ENCODE peak calls at places on chromosomes 6 and 20, in five cellular contexts. One of them, this sample, is unnamed.

GRCh38 chr6:101386982-101387381 is 6.5 kb upstream of the GRIK2 start:
- DNase-seq in mesothelial cell of epicardium: no peak
- DNase-seq in nephron progenitor cell: no peak
- DNase-seq in stimulated activated CD8-positive, alpha-beta memory T cell treated with anti-CD3 and anti-CD28 coated beads, Interleukin-4, amount 100 ng/mL, for 48 hours: no peak
- DNase-seq in NCI-H146: no peak
- DNase-seq in this sample: no peak

GRCh38 chr6:75202676-75203131 is 3.1 kb downstream of the COL12A1 start:
- DNase-seq in NCI-H146: no peak
- DNase-seq in mesothelial cell of epicardium: no peak
- DNase-seq in stimulated activated CD8-positive, alpha-beta memory T cell treated with anti-CD3 and anti-CD28 coated beads, Interleukin-4, amount 100 ng/mL, for 48 hours: no peak
- DNase-seq in nephron progenitor cell: peak; percentile 9
- DNase-seq in this sample: no peak

GRCh38 chr6:55617272-55617671 is 38.3 kb upstream of the HMGCLL1 start:
- DNase-seq in stimulated activated CD8-positive, alpha-beta memory T cell treated with anti-CD3 and anti-CD28 coated beads, Interleukin-4, amount 100 ng/mL, for 48 hours: no peak
- DNase-seq in nephron progenitor cell: peak; percentile 19
- DNase-seq in NCI-H146: peak; percentile 15
- DNase-seq in mesothelial cell of epicardium: no peak
- DNase-seq in this sample: peak; percentile 51

GRCh38 chr6:128605961-128606360 is 85.6 kb upstream of the PTPRK start:
- DNase-seq in NCI-H146: no peak
- DNase-seq in stimulated activated CD8-positive, alpha-beta memory T cell treated with anti-CD3 and anti-CD28 coated beads, Interleukin-4, amount 100 ng/mL, for 48 hours: no peak
- DNase-seq in nephron progenitor cell: no peak
- DNase-seq in mesothelial cell of epicardium: no peak
- DNase-seq in this sample: peak; percentile 24

GRCh38 chr6:21594427-21595264 is 1.1 kb downstream of the SOX4 start:
- DNase-seq in mesothelial cell of epicardium: no peak
- DNase-seq in NCI-H146: peak; percentile 72
- DNase-seq in nephron progenitor cell: peak; percentile 42
- DNase-seq in stimulated activated CD8-positive, alpha-beta memory T cell treated with anti-CD3 and anti-CD28 coated beads, Interleukin-4, amount 100 ng/mL, for 48 hours: peak; percentile 57
- DNase-seq in this sample: peak; percentile 69

GRCh38 chr6:72746276-72746675 is 124.4 kb downstream of the KCNQ5 start:
- DNase-seq in nephron progenitor cell: no peak
- DNase-seq in stimulated activated CD8-positive, alpha-beta memory T cell treated with anti-CD3 and anti-CD28 coated beads, Interleukin-4, amount 100 ng/mL, for 48 hours: no peak
- DNase-seq in NCI-H146: no peak
- DNase-seq in mesothelial cell of epicardium: no peak
- DNase-seq in this sample: no peak

GRCh38 chr6:40358473-40359460 is 228.4 kb downstream of the LRFN2 start:
- DNase-seq in NCI-H146: no peak
- DNase-seq in stimulated activated CD8-positive, alpha-beta memory T cell treated with anti-CD3 and anti-CD28 coated beads, Interleukin-4, amount 100 ng/mL, for 48 hours: peak; percentile 3
- DNase-seq in mesothelial cell of epicardium: no peak
- DNase-seq in nephron progenitor cell: no peak
- DNase-seq in this sample: no peak

GRCh38 chr6:3776881-3777507 is 25.5 kb upstream of the PXDC1 start:
- DNase-seq in nephron progenitor cell: peak; percentile 18
- DNase-seq in NCI-H146: peak; percentile 13
- DNase-seq in stimulated activated CD8-positive, alpha-beta memory T cell treated with anti-CD3 and anti-CD28 coated beads, Interleukin-4, amount 100 ng/mL, for 48 hours: no peak
- DNase-seq in mesothelial cell of epicardium: no peak
- DNase-seq in this sample: no peak

GRCh38 chr20:62427172-62428007 is at the start of gene RBBP8NL:
- DNase-seq in NCI-H146: peak; percentile 29
- DNase-seq in nephron progenitor cell: no peak
- DNase-seq in mesothelial cell of epicardium: peak; percentile 78
- DNase-seq in stimulated activated CD8-positive, alpha-beta memory T cell treated with anti-CD3 and anti-CD28 coated beads, Interleukin-4, amount 100 ng/mL, for 48 hours: no peak
- DNase-seq in this sample: no peak

GRCh38 chr20:34017610-34018009 is 23.9 kb downstream of the RALY start:
- DNase-seq in stimulated activated CD8-positive, alpha-beta memory T cell treated with anti-CD3 and anti-CD28 coated beads, Interleukin-4, amount 100 ng/mL, for 48 hours: no peak
- DNase-seq in mesothelial cell of epicardium: no peak
- DNase-seq in nephron progenitor cell: no peak
- DNase-seq in NCI-H146: no peak
- DNase-seq in this sample: peak; percentile 74

GRCh38 chr6:136586295-136586694 is 36.1 kb upstream of the MAP7 start:
- DNase-seq in stimulated activated CD8-positive, alpha-beta memory T cell treated with anti-CD3 and anti-CD28 coated beads, Interleukin-4, amount 100 ng/mL, for 48 hours: no peak
- DNase-seq in nephron progenitor cell: no peak
- DNase-seq in NCI-H146: no peak
- DNase-seq in mesothelial cell of epicardium: no peak
- DNase-seq in this sample: peak; percentile 95

GRCh38 chr6:2158596-2159271 is 86.7 kb downstream of the GMDS start:
- DNase-seq in NCI-H146: no peak
- DNase-seq in mesothelial cell of epicardium: no peak
- DNase-seq in stimulated activated CD8-positive, alpha-beta memory T cell treated with anti-CD3 and anti-CD28 coated beads, Interleukin-4, amount 100 ng/mL, for 48 hours: peak; percentile 28
- DNase-seq in nephron progenitor cell: peak; percentile 43
- DNase-seq in this sample: peak; percentile 25

GRCh38 chr6:44038543-44039065 is 88.6 kb downstream of the MRPL14 start:
- DNase-seq in mesothelial cell of epicardium: no peak
- DNase-seq in stimulated activated CD8-positive, alpha-beta memory T cell treated with anti-CD3 and anti-CD28 coated beads, Interleukin-4, amount 100 ng/mL, for 48 hours: no peak
- DNase-seq in nephron progenitor cell: no peak
- DNase-seq in NCI-H146: no peak
- DNase-seq in this sample: no peak

GRCh38 chr6:113496157-113496556 is 361.0 kb upstream of the MARCKS start:
- DNase-seq in nephron progenitor cell: no peak
- DNase-seq in stimulated activated CD8-positive, alpha-beta memory T cell treated with anti-CD3 and anti-CD28 coated beads, Interleukin-4, amount 100 ng/mL, for 48 hours: no peak
- DNase-seq in mesothelial cell of epicardium: no peak
- DNase-seq in NCI-H146: no peak
- DNase-seq in this sample: peak; percentile 40

GRCh38 chr6:138817799-138818198 is 21.9 kb downstream of the ECT2L start:
- DNase-seq in NCI-H146: peak; percentile 86
- DNase-seq in stimulated activated CD8-positive, alpha-beta memory T cell treated with anti-CD3 and anti-CD28 coated beads, Interleukin-4, amount 100 ng/mL, for 48 hours: peak; percentile 47
- DNase-seq in mesothelial cell of epicardium: peak; percentile 49
- DNase-seq in nephron progenitor cell: peak; percentile 4
- DNase-seq in this sample: peak; percentile 53

GRCh38 chr6:30206799-30207618 is 6.2 kb downstream of the TRIM26 start:
- DNase-seq in stimulated activated CD8-positive, alpha-beta memory T cell treated with anti-CD3 and anti-CD28 coated beads, Interleukin-4, amount 100 ng/mL, for 48 hours: no peak
- DNase-seq in NCI-H146: no peak
- DNase-seq in mesothelial cell of epicardium: no peak
- DNase-seq in nephron progenitor cell: peak; percentile 25
- DNase-seq in this sample: peak; percentile 76

GRCh38 chr6:30572078-30572605 is 900 bp downstream of the ABCF1 start:
- DNase-seq in nephron progenitor cell: no peak
- DNase-seq in NCI-H146: no peak
- DNase-seq in stimulated activated CD8-positive, alpha-beta memory T cell treated with anti-CD3 and anti-CD28 coated beads, Interleukin-4, amount 100 ng/mL, for 48 hours: no peak
- DNase-seq in mesothelial cell of epicardium: no peak
- DNase-seq in this sample: no peak

GRCh38 chr6:140071115-140071514 is 696.7 kb upstream of the CITED2 start:
- DNase-seq in NCI-H146: no peak
- DNase-seq in mesothelial cell of epicardium: no peak
- DNase-seq in stimulated activated CD8-positive, alpha-beta memory T cell treated with anti-CD3 and anti-CD28 coated beads, Interleukin-4, amount 100 ng/mL, for 48 hours: no peak
- DNase-seq in nephron progenitor cell: no peak
- DNase-seq in this sample: peak; percentile 89

GRCh38 chr20:45469336-45470261 is at the start of gene WFDC2:
- DNase-seq in stimulated activated CD8-positive, alpha-beta memory T cell treated with anti-CD3 and anti-CD28 coated beads, Interleukin-4, amount 100 ng/mL, for 48 hours: no peak
- DNase-seq in NCI-H146: peak; percentile 75
- DNase-seq in mesothelial cell of epicardium: peak; percentile 28
- DNase-seq in nephron progenitor cell: peak; percentile 68
- DNase-seq in this sample: no peak

GRCh38 chr6:2982464-2983121 is 11.2 kb upstream of the SERPINB6 start:
- DNase-seq in NCI-H146: no peak
- DNase-seq in mesothelial cell of epicardium: no peak
- DNase-seq in nephron progenitor cell: no peak
- DNase-seq in stimulated activated CD8-positive, alpha-beta memory T cell treated with anti-CD3 and anti-CD28 coated beads, Interleukin-4, amount 100 ng/mL, for 48 hours: no peak
- DNase-seq in this sample: peak; percentile 66

GRCh38 chr6:112214749-112215269 is 39.6 kb downstream of the LAMA4 start:
- DNase-seq in mesothelial cell of epicardium: no peak
- DNase-seq in nephron progenitor cell: no peak
- DNase-seq in NCI-H146: peak; percentile 89
- DNase-seq in stimulated activated CD8-positive, alpha-beta memory T cell treated with anti-CD3 and anti-CD28 coated beads, Interleukin-4, amount 100 ng/mL, for 48 hours: no peak
- DNase-seq in this sample: no peak

GRCh38 chr6:3380344-3381232 is 76.3 kb downstream of the SLC22A23 start:
- DNase-seq in mesothelial cell of epicardium: no peak
- DNase-seq in NCI-H146: peak; percentile 59
- DNase-seq in nephron progenitor cell: no peak
- DNase-seq in stimulated activated CD8-positive, alpha-beta memory T cell treated with anti-CD3 and anti-CD28 coated beads, Interleukin-4, amount 100 ng/mL, for 48 hours: no peak
- DNase-seq in this sample: no peak

GRCh38 chr20:23884136-23884770 is 4.7 kb upstream of the CST5 start:
- DNase-seq in NCI-H146: no peak
- DNase-seq in mesothelial cell of epicardium: no peak
- DNase-seq in nephron progenitor cell: no peak
- DNase-seq in stimulated activated CD8-positive, alpha-beta memory T cell treated with anti-CD3 and anti-CD28 coated beads, Interleukin-4, amount 100 ng/mL, for 48 hours: no peak
- DNase-seq in this sample: no peak

GRCh38 chr6:31615748-31616147 is 714 bp downstream of the AIF1 start:
- DNase-seq in mesothelial cell of epicardium: no peak
- DNase-seq in stimulated activated CD8-positive, alpha-beta memory T cell treated with anti-CD3 and anti-CD28 coated beads, Interleukin-4, amount 100 ng/mL, for 48 hours: peak; percentile 62
- DNase-seq in NCI-H146: no peak
- DNase-seq in nephron progenitor cell: no peak
- DNase-seq in this sample: no peak

GRCh38 chr20:16236589-16237241 is 336.5 kb downstream of the KIF16B start:
- DNase-seq in NCI-H146: no peak
- DNase-seq in mesothelial cell of epicardium: no peak
- DNase-seq in nephron progenitor cell: no peak
- DNase-seq in stimulated activated CD8-positive, alpha-beta memory T cell treated with anti-CD3 and anti-CD28 coated beads, Interleukin-4, amount 100 ng/mL, for 48 hours: no peak
- DNase-seq in this sample: no peak

GRCh38 chr6:87099472-87099871 is 4.6 kb upstream of the CGA start:
- DNase-seq in mesothelial cell of epicardium: no peak
- DNase-seq in nephron progenitor cell: no peak
- DNase-seq in NCI-H146: peak; percentile 84
- DNase-seq in stimulated activated CD8-positive, alpha-beta memory T cell treated with anti-CD3 and anti-CD28 coated beads, Interleukin-4, amount 100 ng/mL, for 48 hours: no peak
- DNase-seq in this sample: no peak

GRCh38 chr6:24838081-24838480 is 39.4 kb upstream of the ARMH2 start:
- DNase-seq in mesothelial cell of epicardium: no peak
- DNase-seq in NCI-H146: no peak
- DNase-seq in nephron progenitor cell: no peak
- DNase-seq in stimulated activated CD8-positive, alpha-beta memory T cell treated with anti-CD3 and anti-CD28 coated beads, Interleukin-4, amount 100 ng/mL, for 48 hours: no peak
- DNase-seq in this sample: no peak

GRCh38 chr20:3203315-3204123 is 963 bp downstream of the DDRGK1 start:
- DNase-seq in nephron progenitor cell: no peak
- DNase-seq in stimulated activated CD8-positive, alpha-beta memory T cell treated with anti-CD3 and anti-CD28 coated beads, Interleukin-4, amount 100 ng/mL, for 48 hours: peak; percentile 60
- DNase-seq in mesothelial cell of epicardium: no peak
- DNase-seq in NCI-H146: peak; percentile 92
- DNase-seq in this sample: peak; percentile 6

GRCh38 chr6:116572162-116572561 is 858 bp downstream of the RWDD1 start:
- DNase-seq in mesothelial cell of epicardium: no peak
- DNase-seq in nephron progenitor cell: peak; percentile 17
- DNase-seq in NCI-H146: peak; percentile 25
- DNase-seq in stimulated activated CD8-positive, alpha-beta memory T cell treated with anti-CD3 and anti-CD28 coated beads, Interleukin-4, amount 100 ng/mL, for 48 hours: no peak
- DNase-seq in this sample: peak; percentile 67